ENCODE peak calls at places on chromosomes 2 and 18, in seven cellular contexts. M is brain microvascular endothelial cell, B is GM06990, W is left ventricle myocardium inferior, V is IMR-90, Q is coronary artery, N is uterus. Z is an unnamed sample.

GRCh38 chr2:239825705-239825979 is 199.5 kb downstream of the NDUFA10 start:
- DNase-seq in M (no peak), B (no peak), W (peak), V (no peak), Q (no peak), N (peak), Z (no peak)

GRCh38 chr2:134454426-134454825 is 200.6 kb downstream of the MGAT5 start:
- DNase-seq in M (no peak), B (no peak), W (no peak), V (no peak), Q (peak), N (no peak), Z (no peak)

GRCh38 chr2:114119846-114120348 is 230.0 kb downstream of the ACTR3 start:
- DNase-seq in M (no peak), B (no peak), W (no peak), V (peak), Q (no peak), N (no peak), Z (peak)

GRCh38 chr2:1632006-1632348 is 112.3 kb downstream of the PXDN start:
- DNase-seq in M (peak), B (no peak), W (no peak), V (peak), Q (no peak), N (no peak), Z (peak)

GRCh38 chr2:643761-644160 is 33.4 kb downstream of the TMEM18 start:
- DNase-seq in M (no peak), B (no peak), W (no peak), V (no peak), Q (no peak), N (no peak), Z (no peak)

GRCh38 chr2:10252202-10252601 is 50.5 kb upstream of the HPCAL1 start:
- DNase-seq in M (no peak), B (no peak), W (no peak), V (no peak), Q (no peak), N (no peak), Z (no peak)

GRCh38 chr2:18626958-18627650 is 37.7 kb upstream of the NT5C1B start:
- DNase-seq in M (peak), B (no peak), W (no peak), V (no peak), Q (no peak), N (peak), Z (no peak)

GRCh38 chr2:152611458-152612231 is 105.6 kb downstream of the PRPF40A start:
- DNase-seq in M (peak), B (peak), W (peak), V (peak), Q (no peak), N (peak), Z (peak)

GRCh38 chr2:23286765-23287155 is 98.2 kb upstream of the KLHL29 start:
- DNase-seq in M (peak), B (no peak), W (peak), V (peak), Q (no peak), N (peak), Z (peak)

GRCh38 chr2:162113088-162113770 is 38.8 kb downstream of the GCG start:
- DNase-seq in M (no peak), B (no peak), W (no peak), V (peak), Q (no peak), N (no peak), Z (no peak)

GRCh38 chr18:12884521-12885323 is 685 bp upstream of the PTPN2 start:
- DNase-seq in M (no peak), B (no peak), W (no peak), V (no peak), Q (no peak), N (no peak), Z (no peak)

GRCh38 chr18:22703883-22704626 is 229.1 kb upstream of the RBBP8 start:
- DNase-seq in M (peak), B (no peak), W (no peak), V (peak), Q (no peak), N (no peak), Z (peak)

GRCh38 chr18:47930086-47930843 is at the start of gene SMAD2:
- DNase-seq in M (peak), B (no peak), W (peak), V (peak), Q (peak), N (peak), Z (peak)

GRCh38 chr2:170013802-170014551 is 164.0 kb upstream of the MYO3B start:
- DNase-seq in M (peak), B (no peak), W (no peak), V (peak), Q (no peak), N (no peak), Z (no peak)

GRCh38 chr2:125696573-125696972 is 959.4 kb upstream of the GYPC start:
- DNase-seq in M (no peak), B (no peak), W (no peak), V (no peak), Q (no peak), N (no peak), Z (no peak)

GRCh38 chr2:145524303-145524702 is 1004.4 kb upstream of the ZEB2 start:
- DNase-seq in M (no peak), B (no peak), W (no peak), V (no peak), Q (no peak), N (no peak), Z (no peak)

GRCh38 chr2:124753842-124754241 is 728.8 kb downstream of the CNTNAP5 start:
- DNase-seq in M (no peak), B (no peak), W (no peak), V (no peak), Q (no peak), N (no peak), Z (no peak)

GRCh38 chr2:180358458-180358857 is 351.4 kb upstream of the CWC22 start:
- DNase-seq in M (no peak), B (no peak), W (no peak), V (no peak), Q (no peak), N (no peak), Z (no peak)
- TF ChIP-seq CTCF in M (peak), B (no peak), W (no peak), V (no peak), Q (no peak), N (no peak), Z (peak)

DNA sequence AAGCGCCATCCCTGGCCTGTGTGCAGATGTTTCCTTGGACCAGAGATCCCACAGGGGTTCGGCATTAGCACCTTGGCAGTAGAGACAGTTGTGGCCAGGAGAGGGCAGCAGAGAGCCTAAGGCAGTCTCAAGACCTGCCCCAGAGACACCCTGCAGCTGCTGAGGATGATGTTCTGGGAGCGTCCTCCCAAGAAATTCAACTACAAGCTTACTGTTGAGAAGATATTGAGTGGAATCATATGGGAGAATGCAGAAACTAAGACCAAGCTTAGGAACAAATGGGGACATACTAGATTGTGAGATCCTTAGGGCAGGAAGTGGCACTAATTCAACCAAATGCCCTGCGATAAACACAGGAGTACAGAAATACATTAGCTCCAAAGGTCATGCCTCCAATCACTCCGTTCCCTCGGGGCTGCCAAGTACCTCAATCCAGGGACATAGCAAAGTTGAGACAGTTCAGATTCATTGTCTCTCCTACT is 2.0 kb upstream of the ERMN start:
- DNase-seq in M (peak), B (peak), W (peak), V (peak), Q (peak), N (peak), Z (peak)
- TF ChIP-seq CTCF in M (peak), B (peak), W (peak), V (peak), Q (peak), N (peak), Z (peak)

DNA sequence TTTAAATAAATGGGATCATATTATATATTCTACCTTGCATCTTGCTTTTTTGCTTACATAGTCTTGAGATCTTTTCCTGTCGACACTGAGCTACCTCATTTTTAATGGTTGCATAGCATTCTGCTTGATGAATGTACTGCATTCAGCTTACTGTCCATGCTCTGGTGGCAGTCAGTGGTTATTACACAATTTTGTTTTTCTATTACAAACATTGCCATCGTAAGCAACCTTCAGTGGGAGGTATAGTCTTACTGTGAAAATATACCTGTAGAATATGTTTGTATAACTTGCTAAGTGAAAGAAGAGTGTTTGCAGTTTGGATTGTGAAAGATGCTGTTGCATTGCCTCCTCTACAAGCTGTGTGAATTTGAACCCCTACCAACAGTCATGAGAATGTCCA is 43.4 kb downstream of the UBXN4 start:
- DNase-seq in M (no peak), B (no peak), W (no peak), V (no peak), Q (no peak), N (no peak), Z (no peak)
- TF ChIP-seq CTCF in M (peak), B (no peak), W (peak), V (no peak), Q (no peak), N (no peak), Z (peak)

GRCh38 chr2:74131901-74132300 is 15.8 kb downstream of the BOLA3 start:
- DNase-seq in M (no peak), B (no peak), W (no peak), V (no peak), Q (no peak), N (no peak), Z (no peak)

GRCh38 chr2:74130211-74130995 is 17.3 kb downstream of the BOLA3 start:
- DNase-seq in M (no peak), B (no peak), W (no peak), V (no peak), Q (no peak), N (no peak), Z (no peak)

GRCh38 chr2:74128206-74128605 is 19.5 kb downstream of the BOLA3 start:
- DNase-seq in M (no peak), B (no peak), W (no peak), V (peak), Q (no peak), N (no peak), Z (no peak)
- TF ChIP-seq CTCF in M (peak), B (no peak), W (no peak), V (peak), Q (no peak), N (no peak), Z (peak)

GRCh38 chr2:237920673-237921072 is 46.1 kb upstream of the UBE2F start:
- DNase-seq in M (no peak), B (no peak), W (no peak), V (peak), Q (no peak), N (no peak), Z (peak)

GRCh38 chr2:237922641-237923361 is 44.0 kb upstream of the UBE2F start:
- DNase-seq in M (no peak), B (no peak), W (no peak), V (no peak), Q (no peak), N (no peak), Z (no peak)

GRCh38 chr2:237924164-237924534 is 42.7 kb upstream of the UBE2F start:
- DNase-seq in M (no peak), B (no peak), W (no peak), V (no peak), Q (no peak), N (no peak), Z (no peak)

GRCh38 chr2:237921967-237922492 is 44.8 kb upstream of the UBE2F start:
- DNase-seq in M (no peak), B (no peak), W (no peak), V (no peak), Q (no peak), N (no peak), Z (no peak)

GRCh38 chr2:237923507-237924163 is 43.2 kb upstream of the UBE2F start:
- DNase-seq in M (peak), B (peak), W (peak), V (peak), Q (peak), N (peak), Z (peak)
- TF ChIP-seq CTCF in M (peak), B (peak), W (peak), V (peak), Q (peak), N (peak), Z (peak)

GRCh38 chr18:78679861-78680260 is 299.8 kb upstream of the SALL3 start:
- DNase-seq in M (no peak), B (no peak), W (no peak), V (no peak), Q (no peak), N (no peak), Z (no peak)
- TF ChIP-seq CTCF in M (no peak), B (no peak), W (no peak), V (no peak), Q (no peak), N (no peak), Z (no peak)

GRCh38 chr2:120956486-120957156 is 221.0 kb downstream of the GLI2 start:
- DNase-seq in M (no peak), B (no peak), W (no peak), V (no peak), Q (no peak), N (no peak), Z (no peak)
- TF ChIP-seq CTCF in M (peak), B (no peak), W (no peak), V (no peak), Q (no peak), N (no peak), Z (peak)

GRCh38 chr2:102342888-102343287 is 12.7 kb upstream of the IL18R1 start:
- DNase-seq in M (no peak), B (no peak), W (no peak), V (no peak), Q (no peak), N (no peak), Z (no peak)
- TF ChIP-seq CTCF in M (peak), B (no peak), W (peak), V (no peak), Q (no peak), N (no peak), Z (peak)

DNA sequence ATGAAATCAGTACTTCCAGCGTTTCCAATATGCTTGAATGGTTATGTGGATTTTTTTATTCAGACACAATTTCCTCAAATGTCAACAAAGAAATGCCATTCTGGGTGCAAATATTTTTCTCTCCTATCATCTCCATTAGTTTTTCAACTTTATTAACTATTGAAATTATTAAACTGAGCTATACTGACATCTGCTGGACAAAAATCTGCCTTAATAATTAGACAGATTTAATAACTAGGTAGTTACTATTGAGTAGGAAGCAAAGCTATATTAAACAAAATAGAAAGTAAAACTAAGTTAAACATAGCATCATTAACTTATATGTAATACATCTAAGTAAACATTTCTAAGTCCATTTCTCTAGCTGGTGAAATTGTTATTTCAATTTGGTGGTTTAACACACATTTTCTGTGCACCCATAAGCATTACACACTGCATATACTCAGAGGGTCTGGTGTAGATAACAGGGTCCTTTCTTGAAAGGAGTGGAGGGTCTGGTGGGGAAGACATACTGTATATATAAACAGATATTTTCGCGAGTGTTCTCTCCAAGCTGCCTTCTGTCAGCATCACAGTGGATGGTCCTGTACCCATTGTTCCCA is 77.0 kb downstream of the LANCL1 start:
- DNase-seq in M (no peak), B (no peak), W (no peak), V (peak), Q (no peak), N (no peak), Z (no peak)
- TF ChIP-seq CTCF in M (peak), B (no peak), W (peak), V (peak), Q (peak), N (no peak), Z (peak)